ENCODE peak calls at places on chromosomes 7 and 10, in four cellular contexts. E is hypothalamus, L is GM19239, V is OCI-LY7. K is an unnamed sample.

GRCh38 chr7:97499204-97499603 is 232.7 kb upstream of the TAC1 start:
- DNase-seq in V (peak), E (no peak), L (peak), K (peak)

GRCh38 chr10:29957887-29958330 is 101.5 kb downstream of the JCAD start:
- DNase-seq in E (no peak), V (no peak), L (no peak), K (no peak)

GRCh38 chr7:153193144-153193595 is 433.6 kb downstream of the ACTR3B start:
- DNase-seq in V (peak), L (no peak), E (peak), K (peak)

GRCh38 chr10:96835826-96836365 is 3.8 kb downstream of the LCOR start:
- DNase-seq in E (no peak), V (no peak), L (no peak), K (no peak)

GRCh38 chr10:118307237-118307636 is 34.9 kb downstream of the FAM204A start:
- DNase-seq in V (no peak), E (no peak), L (no peak), K (no peak)

GRCh38 chr10:121800146-121800545 is 127.7 kb downstream of the ATE1 start:
- DNase-seq in V (no peak), L (no peak), E (no peak), K (no peak)

GRCh38 chr10:61973169-61973568 is 71.7 kb downstream of the ARID5B start:
- DNase-seq in V (no peak), L (no peak), E (no peak), K (no peak)

GRCh38 chr10:99358101-99358500 is 28.9 kb downstream of the CNNM1 start:
- DNase-seq in V (no peak), L (no peak), E (no peak), K (no peak)

GRCh38 chr7:108403597-108404217 is 52.5 kb downstream of the NRCAM start:
- DNase-seq in E (no peak), L (no peak), V (no peak), K (no peak)

GRCh38 chr10:60414111-60414510 is 24.4 kb upstream of the ANK3 start:
- DNase-seq in L (no peak), V (no peak), E (no peak), K (no peak)